ENCODE peak calls at places on chromosome 18, in four cellular contexts. R is heart right ventricle; T is Jurkat, Clone E6-1; Q is stromal cell of bone marrow. B is an unnamed sample.

GRCh38 chr18:28999711-29000110 is 822.8 kb upstream of the CDH2 start:
- DNase-seq in R (no peak), T (no peak), Q (no peak), B (no peak)

GRCh38 chr18:33916200-33916599 is 308.5 kb downstream of the NOL4 start:
- DNase-seq in R (no peak), T (no peak), Q (no peak), B (no peak)

GRCh38 chr18:51211552-51211951 is 14.1 kb upstream of the MEX3C start:
- DNase-seq in R (peak), T (peak), Q (peak), B (peak)

GRCh38 chr18:23354625-23355024 is 98.5 kb upstream of the RIOK3 start:
- DNase-seq in R (no peak), T (no peak), Q (no peak), B (no peak)

GRCh38 chr18:31819106-31819924 is 58.6 kb upstream of the SLC25A52 start:
- DNase-seq in R (no peak), T (peak), Q (peak), B (no peak)

GRCh38 chr18:31199190-31199769 is 36.6 kb upstream of the DSC1 start:
- DNase-seq in R (no peak), T (no peak), Q (no peak), B (no peak)

GRCh38 chr18:6728809-6729246 is 688 bp upstream of the ARHGAP28 start:
- DNase-seq in R (no peak), T (no peak), Q (no peak), B (no peak)

GRCh38 chr18:59470627-59471121 is 111.6 kb upstream of the LMAN1 start:
- DNase-seq in R (peak), T (no peak), Q (no peak), B (no peak)

GRCh38 chr18:22346968-22347611 is 70.6 kb downstream of the CTAGE1 start:
- DNase-seq in R (peak), T (no peak), Q (no peak), B (no peak)

GRCh38 chr18:42730272-42730671 is 385.2 kb downstream of the RIT2 start:
- DNase-seq in R (no peak), T (no peak), Q (peak), B (no peak)

GRCh38 chr18:944440-944839 is 39.8 kb downstream of the ADCYAP1 start:
- DNase-seq in R (no peak), T (no peak), Q (peak), B (no peak)

GRCh38 chr18:49072524-49072934 is 121.8 kb upstream of the SMAD7 start:
- DNase-seq in R (no peak), T (no peak), Q (peak), B (no peak)

GRCh38 chr18:22165049-22165602 is 4.3 kb upstream of the GATA6 start:
- DNase-seq in R (peak), T (no peak), Q (no peak), B (no peak)

GRCh38 chr18:56789004-56789888 is 138.1 kb downstream of the WDR7 start:
- DNase-seq in R (peak), T (peak), Q (no peak), B (peak)

GRCh38 chr18:62487161-62487560 is 35.7 kb upstream of the ZCCHC2 start:
- DNase-seq in R (no peak), T (no peak), Q (no peak), B (no peak)

GRCh38 chr18:27185025-27185763 is at the start of gene CHST9:
- DNase-seq in R (peak), T (no peak), Q (no peak), B (no peak)

GRCh38 chr18:38923136-38923535 is 1357.5 kb upstream of the CELF4 start:
- DNase-seq in R (no peak), T (no peak), Q (no peak), B (no peak)

GRCh38 chr18:30406728-30407127 is 635.8 kb downstream of the DSC3 start:
- DNase-seq in R (no peak), T (no peak), Q (no peak), B (no peak)

GRCh38 chr18:59233017-59233410 is 13.1 kb downstream of the GRP start:
- DNase-seq in R (no peak), T (no peak), Q (peak), B (no peak)

GRCh38 chr18:22539045-22539444 is 121.3 kb upstream of the CTAGE1 start:
- DNase-seq in R (peak), T (no peak), Q (no peak), B (no peak)

GRCh38 chr18:78069784-78070664 is 820.4 kb downstream of the GALR1 start:
- DNase-seq in R (no peak), T (no peak), Q (no peak), B (no peak)

GRCh38 chr18:76654536-76654935 is 159.5 kb upstream of the ZNF516 start:
- DNase-seq in R (no peak), T (no peak), Q (no peak), B (no peak)

GRCh38 chr18:68714356-68714706 is 577 bp downstream of the TMX3 start:
- DNase-seq in R (no peak), T (no peak), Q (no peak), B (no peak)

GRCh38 chr18:26978812-26979341 is 113.4 kb upstream of the AQP4 start:
- DNase-seq in R (no peak), T (no peak), Q (no peak), B (peak)

GRCh38 chr18:59605633-59606192 is 91.5 kb downstream of the CCBE1 start:
- DNase-seq in R (no peak), T (no peak), Q (peak), B (no peak)

GRCh38 chr18:53380063-53380639 is 844.3 kb downstream of the MBD2 start:
- DNase-seq in R (no peak), T (peak), Q (peak), B (no peak)

GRCh38 chr18:75114231-75114630 is 94.7 kb downstream of the PTGR3 start:
- DNase-seq in R (no peak), T (no peak), Q (no peak), B (no peak)

GRCh38 chr18:39480494-39481245 is 1915.1 kb upstream of the CELF4 start:
- DNase-seq in R (no peak), T (no peak), Q (no peak), B (no peak)